ENCODE peak calls at places on chromosome X, in eight cellular contexts. W is sigmoid colon, I is tibial nerve, V is HCT116, B is ovary, Q is IMR-90, O is lower leg skin, E is GM12891. M is an unnamed sample.

GRCh38 chrX:45134775-45135174 is 65.9 kb downstream of the DIPK2B start:
- DNase-seq in W (no peak), I (no peak), V (no peak), B (no peak), Q (no peak), O (no peak), E (no peak), M (no peak)

GRCh38 chrX:21509912-21510311 is 135.7 kb downstream of the CNKSR2 start:
- DNase-seq in W (no peak), I (no peak), V (no peak), B (no peak), Q (peak; percentile 65), O (no peak), E (no peak), M (no peak)

GRCh38 chrX:44872319-44872816 is 620 bp upstream of the KDM6A start:
- DNase-seq in W (peak; percentile 77), I (peak; percentile 4), V (no peak), B (no peak), Q (peak; percentile 4), O (peak; percentile 16), E (no peak), M (peak; percentile 83)

GRCh38 chrX:134236690-134237362 is at the start of gene CCDC160:
- DNase-seq in W (peak; percentile 64), I (peak; percentile 8), V (peak; percentile 2), B (peak; percentile 60), Q (no peak), O (no peak), E (peak; percentile 20), M (peak; percentile 15)

GRCh38 chrX:65697915-65698796 is 30.7 kb downstream of the MSN start:
- DNase-seq in W (no peak), I (no peak), V (no peak), B (no peak), Q (no peak), O (no peak), E (no peak), M (peak; percentile 10)

GRCh38 chrX:79330022-79330421 is 37.1 kb downstream of the ITM2A start:
- DNase-seq in W (no peak), I (no peak), V (no peak), B (no peak), Q (no peak), O (no peak), E (no peak), M (no peak)

GRCh38 chrX:133776072-133776471 is 209.3 kb downstream of the GPC3 start:
- DNase-seq in W (no peak), I (no peak), V (no peak), B (no peak), Q (no peak), O (no peak), E (no peak), M (peak; percentile 21)

GRCh38 chrX:96181571-96181970 is 503.1 kb upstream of the DIAPH2 start:
- DNase-seq in W (no peak), I (no peak), V (no peak), B (no peak), Q (no peak), O (no peak), E (no peak), M (no peak)

GRCh38 chrX:2874222-2875135 is 45.7 kb downstream of the GYG2 start:
- DNase-seq in W (no peak), I (no peak), V (no peak), B (no peak), Q (no peak), O (no peak), E (no peak), M (peak; percentile 29)

GRCh38 chrX:22310779-22311178 is 38.1 kb downstream of the CBLL2 start:
- DNase-seq in W (no peak), I (no peak), V (no peak), B (no peak), Q (peak; percentile 48), O (no peak), E (no peak), M (no peak)

GRCh38 chrX:39195156-39195555 is 393.9 kb downstream of the MID1IP1 start:
- DNase-seq in W (no peak), I (no peak), V (no peak), B (no peak), Q (no peak), O (no peak), E (no peak), M (no peak)

GRCh38 chrX:18886344-18887161 is 97.4 kb downstream of the PHKA2 start:
- DNase-seq in W (peak; percentile 88), I (peak; percentile 51), V (peak; percentile 57), B (peak; percentile 71), Q (peak; percentile 23), O (peak; percentile 79), E (peak; percentile 56), M (peak; percentile 61)

GRCh38 chrX:12814434-12814833 is 23.2 kb downstream of the PRPS2 start:
- DNase-seq in W (no peak), I (peak; percentile 40), V (no peak), B (no peak), Q (peak; percentile 62), O (no peak), E (no peak), M (peak; percentile 15)

GRCh38 chrX:64205441-64205734 is at the start of gene AMER1:
- DNase-seq in W (no peak), I (peak; percentile 4), V (no peak), B (no peak), Q (no peak), O (no peak), E (no peak), M (no peak)
- TF ChIP-seq POLR2A in W (no peak), I (no peak), V (no peak), B (no peak), Q (no peak), O (no peak), E (no peak), M (no peak)

DNA sequence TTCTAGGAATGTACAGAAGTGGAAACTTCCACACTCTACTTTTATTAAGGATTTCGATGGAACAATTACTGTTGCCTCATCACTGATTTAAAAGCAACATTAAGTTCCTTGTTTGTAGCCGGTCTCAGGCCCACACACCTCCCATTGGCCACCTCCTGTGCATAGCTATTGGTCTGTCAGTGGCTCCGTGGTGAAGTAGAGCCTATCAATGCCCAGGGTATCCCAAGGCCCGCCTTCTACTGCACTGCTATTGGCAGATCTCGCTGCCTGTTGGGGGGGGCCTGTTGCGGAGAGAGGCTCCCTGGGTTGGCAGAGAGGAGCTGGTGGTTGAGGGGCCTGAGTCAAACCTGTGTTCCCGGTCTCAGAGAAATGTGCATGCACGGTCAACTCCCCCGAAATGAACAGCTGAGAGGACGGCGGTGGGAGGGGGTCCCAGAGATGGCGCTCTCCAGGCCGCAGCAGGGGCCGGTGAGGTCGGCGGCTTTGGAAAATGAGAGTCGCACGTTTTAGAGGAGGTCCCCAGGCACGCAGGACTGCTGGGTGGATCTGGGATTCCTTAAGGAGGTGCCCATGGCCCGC is 4.9 kb upstream of the ARAF start:
- DNase-seq in W (peak; percentile 97), I (peak; percentile 85), V (no peak), B (peak; percentile 84), Q (peak; percentile 92), O (peak; percentile 91), E (no peak), M (peak; percentile 91)
- TF ChIP-seq POLR2A in W (peak; percentile 89), I (peak; percentile 91), V (no peak), B (peak; percentile 82), Q (no peak), O (no peak), E (peak; percentile 58), M (peak; percentile 80)

DNA sequence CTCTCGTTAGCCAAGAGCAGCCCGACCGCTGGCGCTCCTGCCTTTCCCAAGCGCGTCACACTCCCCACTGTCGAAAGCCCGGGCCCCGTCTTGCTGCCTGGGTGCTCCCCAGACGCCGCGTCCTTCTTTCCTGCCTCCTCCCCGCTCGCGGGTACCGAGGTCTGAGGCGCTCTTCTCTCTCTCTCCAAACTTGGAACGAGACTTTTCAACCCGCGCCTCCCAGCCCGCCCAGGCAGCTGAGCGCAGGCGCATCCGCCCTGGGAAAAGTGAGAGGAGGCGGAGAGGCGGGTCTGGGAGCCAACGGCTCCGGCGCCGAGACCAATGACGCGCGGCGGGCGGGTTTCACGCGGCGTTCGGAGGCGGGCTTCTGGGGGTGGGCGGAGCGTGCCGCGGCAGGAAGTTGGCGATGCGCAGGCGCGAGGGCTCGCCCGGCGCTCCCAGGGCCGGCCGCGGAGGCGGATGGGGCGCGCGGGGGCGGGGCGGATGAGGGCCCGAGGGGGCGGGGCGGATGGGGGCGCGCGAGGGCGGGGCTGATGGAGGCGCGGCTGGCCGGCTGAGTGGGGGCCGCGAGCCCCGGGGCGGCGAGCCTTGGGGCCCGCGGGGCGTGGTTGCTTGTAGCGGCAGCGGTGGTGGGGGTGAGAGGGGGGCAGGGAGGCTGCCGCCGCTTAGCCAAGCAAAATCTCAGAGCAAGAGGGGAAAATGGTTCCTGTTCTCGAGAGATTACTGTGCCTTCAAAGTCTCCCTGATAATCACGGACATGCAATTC is at the start of gene RBBP7:
- DNase-seq in W (peak; percentile 97), I (peak; percentile 74), V (peak; percentile 67), B (peak; percentile 98), Q (peak; percentile 89), O (peak; percentile 81), E (peak; percentile 51), M (peak; percentile 96)
- TF ChIP-seq POLR2A in W (peak; percentile 85), I (peak; percentile 91), V (peak; percentile 33), B (peak; percentile 90), Q (peak; percentile 94), O (no peak), E (peak; percentile 43), M (peak; percentile 78)

GRCh38 chrX:54994099-54994498 is at the start of gene PFKFB1:
- DNase-seq in W (no peak), I (no peak), V (no peak), B (no peak), Q (no peak), O (no peak), E (no peak), M (no peak)

GRCh38 chrX:54995621-54996020 is 1.6 kb upstream of the PFKFB1 start:
- DNase-seq in W (no peak), I (no peak), V (no peak), B (no peak), Q (no peak), O (no peak), E (no peak), M (no peak)

GRCh38 chrX:54994668-54995452 is 872 bp upstream of the PFKFB1 start:
- DNase-seq in W (no peak), I (no peak), V (no peak), B (no peak), Q (no peak), O (no peak), E (no peak), M (no peak)

GRCh38 chrX:55004231-55004630 is 4.1 kb downstream of the APEX2 start:
- DNase-seq in W (no peak), I (no peak), V (no peak), B (no peak), Q (no peak), O (no peak), E (no peak), M (no peak)

DNA sequence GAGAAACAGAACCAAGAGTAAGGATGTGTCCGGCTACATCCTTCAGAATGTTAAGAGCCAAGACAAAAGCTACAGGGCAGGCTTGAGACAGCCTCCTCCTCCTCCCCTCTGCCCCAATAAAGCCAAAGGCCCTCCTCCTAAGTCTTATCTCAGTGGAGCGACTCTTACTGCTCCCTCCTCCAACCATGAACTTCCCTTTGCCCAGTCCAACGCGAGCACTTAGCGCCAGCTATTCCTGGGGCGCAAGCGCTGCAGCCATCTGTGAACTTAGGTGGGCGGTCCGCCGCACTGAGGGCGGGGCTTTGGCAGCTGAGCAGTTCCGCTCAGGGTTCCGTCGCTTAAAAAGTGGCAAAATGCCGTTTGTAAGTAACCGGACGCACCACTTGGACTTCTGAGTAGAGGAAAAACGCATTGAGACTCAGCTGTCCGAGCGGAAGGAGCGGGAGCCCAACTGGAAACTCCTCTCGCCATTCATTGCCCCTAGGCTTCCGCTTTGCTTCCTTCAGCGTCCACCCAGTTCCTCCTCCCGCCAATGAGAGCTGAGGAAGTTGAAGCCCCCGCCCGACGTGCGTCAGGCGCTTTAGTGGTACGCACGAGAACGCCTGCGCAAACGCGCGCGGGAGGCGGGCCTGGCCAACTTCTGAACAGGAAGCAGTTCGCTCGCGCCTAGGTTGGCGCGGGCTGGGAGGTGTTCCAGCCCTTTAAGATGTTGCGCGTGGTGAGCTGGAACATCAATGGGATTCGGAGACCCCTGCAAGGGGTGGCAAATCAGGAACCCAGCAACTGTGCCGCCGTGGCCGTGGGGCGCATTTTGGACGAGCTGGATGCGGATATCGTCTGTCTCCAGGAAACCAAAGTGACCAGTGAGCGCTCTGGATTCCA is at the start of gene APEX2:
- DNase-seq in W (peak; percentile 96), I (peak; percentile 76), V (peak; percentile 83), B (peak; percentile 86), Q (peak; percentile 91), O (peak; percentile 87), E (peak; percentile 53), M (peak; percentile 94)
- TF ChIP-seq POLR2A in W (peak; percentile 77), I (peak; percentile 51), V (peak; percentile 34), B (peak; percentile 74), Q (peak; percentile 85), O (no peak), E (peak; percentile 85), M (peak; percentile 94)

M was measured in erythroblast.